ENCODE peak calls at places on chromosome 10, in six cellular contexts. N, Z, V, T, B and Y are unnamed samples.

GRCh38 chr10:154348-154747 is 19.1 kb downstream of the ZMYND11 start:
- DNase-seq in T (no peak), B (no peak), V (peak; percentile 79), Z (no peak), N (no peak), Y (no peak)

GRCh38 chr10:102624751-102625330 is 19.4 kb upstream of the TRIM8 start:
- DNase-seq in V (no peak), N (no peak), B (no peak), Z (no peak), T (no peak), Y (no peak)

GRCh38 chr10:49058341-49059255 is 56.7 kb downstream of the VSTM4 start:
- DNase-seq in B (no peak), Z (no peak), N (peak; percentile 57), T (no peak), V (no peak), Y (peak; percentile 62)

GRCh38 chr10:54665122-54665521 is 135.9 kb downstream of the PCDH15 start:
- DNase-seq in N (no peak), V (no peak), Z (no peak), B (no peak), T (no peak), Y (no peak)

GRCh38 chr10:132834311-132834761 is 48.4 kb upstream of the NKX6-2 start:
- DNase-seq in Z (no peak), T (no peak), B (no peak), N (no peak), V (no peak), Y (no peak)

GRCh38 chr10:21078410-21079329 is 181.6 kb upstream of the NEBL start:
- DNase-seq in B (peak; percentile 67), V (peak; percentile 61), N (peak; percentile 66), T (peak; percentile 17), Z (peak; percentile 74), Y (peak; percentile 66)

GRCh38 chr10:79102056-79102874 is 33.5 kb downstream of the ZMIZ1 start:
- DNase-seq in B (peak; percentile 64), V (peak; percentile 66), Z (no peak), T (peak; percentile 52), N (peak; percentile 78), Y (peak; percentile 63)

GRCh38 chr10:78623577-78624215 is 445.1 kb upstream of the ZMIZ1 start:
- DNase-seq in B (peak; percentile 21), Z (no peak), T (no peak), N (peak; percentile 48), V (peak; percentile 90), Y (peak; percentile 85)

GRCh38 chr10:91034494-91035157 is 113.7 kb upstream of the ANKRD1 start:
- DNase-seq in V (peak; percentile 19), Z (no peak), B (peak; percentile 37), N (peak; percentile 72), T (peak; percentile 57), Y (peak; percentile 75)

GRCh38 chr10:184911-185310 is 49.7 kb downstream of the ZMYND11 start:
- DNase-seq in T (no peak), V (peak; percentile 59), N (no peak), Z (no peak), B (no peak), Y (no peak)

GRCh38 chr10:63666836-63667383 is 145.7 kb downstream of the REEP3 start:
- DNase-seq in B (no peak), T (no peak), Z (no peak), N (no peak), V (peak; percentile 94), Y (no peak)

GRCh38 chr10:79007037-79007842 is 61.5 kb upstream of the ZMIZ1 start:
- DNase-seq in Z (no peak), V (no peak), T (peak; percentile 71), B (no peak), N (no peak), Y (no peak)

GRCh38 chr10:12703813-12704212 is 297.7 kb downstream of the CCDC3 start:
- DNase-seq in T (no peak), Z (no peak), B (no peak), V (peak; percentile 87), N (no peak), Y (no peak)

GRCh38 chr10:42997151-42997848 is 79.6 kb upstream of the RET start:
- DNase-seq in T (no peak), V (no peak), N (no peak), B (no peak), Z (no peak), Y (no peak)

GRCh38 chr10:22765660-22766547 is 51.5 kb upstream of the PIP4K2A start:
- DNase-seq in T (no peak), B (no peak), N (no peak), Z (no peak), V (no peak), Y (no peak)

GRCh38 chr10:24706479-24707118 is 17.1 kb downstream of the ARHGAP21 start:
- DNase-seq in T (no peak), N (peak; percentile 73), B (peak; percentile 27), V (peak; percentile 98), Z (no peak), Y (peak; percentile 74)

GRCh38 chr10:49837096-49837495 is 75.0 kb upstream of the OGDHL start:
- DNase-seq in N (no peak), B (no peak), Z (no peak), T (no peak), V (peak; percentile 31), Y (no peak)

GRCh38 chr10:62815373-62816111 is 624 bp downstream of the EGR2 start:
- DNase-seq in Z (peak; percentile 69), N (no peak), V (no peak), B (no peak), T (no peak), Y (no peak)

GRCh38 chr10:46553238-46554049 is 3.0 kb downstream of the GPRIN2 start:
- DNase-seq in V (no peak), Z (peak; percentile 47), B (peak; percentile 11), T (peak; percentile 11), N (peak; percentile 31), Y (peak; percentile 13)

GRCh38 chr10:126459878-126460481 is 71.7 kb upstream of the ADAM12 start:
- DNase-seq in B (no peak), T (no peak), V (peak; percentile 92), Z (no peak), N (no peak), Y (no peak)

GRCh38 chr10:131043039-131043691 is 268.4 kb downstream of the TCERG1L start:
- DNase-seq in B (no peak), N (no peak), Z (no peak), V (no peak), T (no peak), Y (no peak)

DNA sequence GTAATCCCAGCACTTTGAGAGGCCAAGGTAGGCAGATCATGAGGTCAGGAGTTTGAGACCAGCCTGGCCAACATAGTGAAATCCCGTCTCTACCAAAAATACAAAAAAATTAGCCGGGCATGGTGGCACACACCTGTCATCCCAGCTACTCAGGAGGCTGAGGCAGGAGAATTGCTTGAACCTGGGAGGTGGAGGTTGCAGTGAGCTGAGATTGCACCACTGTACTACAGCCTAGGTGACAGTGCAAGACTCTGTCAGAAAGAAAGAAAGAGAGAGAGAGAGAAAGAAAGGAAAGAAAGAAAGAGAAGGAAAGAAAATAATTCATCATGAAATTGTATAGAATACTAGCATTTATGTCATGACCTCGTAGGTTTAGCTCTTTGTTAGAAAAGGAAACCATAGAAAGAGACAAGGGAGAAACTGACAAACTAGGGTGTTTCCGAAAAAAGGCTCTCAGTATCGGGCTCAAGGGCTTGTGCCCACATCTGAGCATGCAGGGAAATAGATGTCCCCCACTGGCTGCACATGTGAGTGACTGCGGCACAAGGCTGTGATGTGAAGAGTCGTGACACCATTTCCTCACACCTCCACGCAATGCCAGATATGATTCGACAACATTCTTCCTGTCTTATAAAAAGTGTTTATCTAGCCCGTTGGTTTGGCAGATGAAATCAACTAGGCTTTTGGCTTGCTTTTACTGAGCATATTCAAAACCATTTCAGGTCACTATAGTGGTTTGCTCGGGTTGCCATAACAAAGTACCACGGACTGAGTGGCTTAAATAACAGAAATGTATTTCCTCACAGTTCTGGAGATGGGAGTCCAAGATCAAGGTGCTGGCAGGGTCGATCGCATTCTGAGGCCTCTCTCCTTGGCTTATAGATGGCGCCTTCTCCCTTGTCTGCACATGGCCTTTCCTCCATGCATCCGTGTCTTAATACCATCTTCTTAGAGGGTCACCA is 2.0 kb downstream of the SRGN start:
- DNase-seq in Z (no peak), T (no peak), V (peak; percentile 54), N (no peak), B (peak; percentile 61), Y (no peak)
- TF ChIP-seq POLR2A in Z (no peak), T (no peak), V (no peak), N (no peak), B (peak; percentile 61), Y (no peak)

DNA sequence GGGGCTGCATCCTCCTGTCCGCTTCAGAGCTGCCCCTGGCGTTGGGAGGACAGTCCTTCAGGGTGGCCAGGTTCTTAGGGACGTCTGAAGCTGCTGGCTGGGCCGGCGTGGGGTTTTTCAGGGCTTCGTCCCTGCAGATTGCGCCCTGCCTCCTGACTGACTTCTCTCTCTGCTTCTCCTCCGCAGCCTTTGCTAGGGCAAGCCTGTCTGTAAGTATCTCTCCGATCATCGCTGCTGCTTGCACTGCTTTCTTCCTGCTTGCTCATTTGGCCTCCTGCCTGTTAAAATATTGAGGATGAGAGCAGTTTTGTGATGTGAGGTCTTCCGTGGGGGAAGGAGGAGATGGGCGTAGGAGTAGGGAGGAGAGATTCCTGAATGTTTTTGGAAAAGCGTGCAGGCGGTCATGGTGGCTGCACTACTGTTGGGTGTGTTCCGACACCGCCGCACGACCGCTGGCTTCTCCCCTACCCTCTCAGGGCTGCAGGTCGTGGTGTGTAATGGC is 25.3 kb downstream of the PFKFB3 start:
- DNase-seq in N (no peak), Z (no peak), B (no peak), V (peak; percentile 61), T (no peak), Y (no peak)
- H3K9me3 ChIP-seq in N (no peaks in the 10 kb centered on the region), Z (no peaks in the 10 kb centered on the region), B (no peaks in the 10 kb centered on the region), V (no peaks in the 10 kb centered on the region), T (no peaks in the 10 kb centered on the region), Y (no peaks in the 10 kb centered on the region)

GRCh38 chr10:96118604-96119450 is 11.3 kb upstream of the ZNF518A start:
- DNase-seq in N (no peak), T (no peak), Z (no peak), V (no peak), B (peak; percentile 33), Y (no peak)

GRCh38 chr10:96122824-96123223 is 7.3 kb upstream of the ZNF518A start:
- DNase-seq in T (no peak), B (no peak), V (no peak), N (no peak), Z (no peak), Y (no peak)

GRCh38 chr10:96129387-96130325 is at the start of gene ZNF518A:
- DNase-seq in B (peak; percentile 94), V (peak; percentile 97), Z (peak; percentile 92), N (peak; percentile 95), T (peak; percentile 71), Y (peak; percentile 95)

GRCh38 chr10:96125142-96125515 is 5.0 kb upstream of the ZNF518A start:
- DNase-seq in Z (no peak), T (no peak), B (no peak), N (no peak), V (peak; percentile 44), Y (no peak)

GRCh38 chr10:96124230-96125141 is 5.6 kb upstream of the ZNF518A start:
- DNase-seq in T (no peak), N (no peak), Z (peak; percentile 69), V (peak; percentile 36), B (peak; percentile 63), Y (peak; percentile 46)
- TF ChIP-seq POLR2A in T (no peak), N (no peak), Z (no peak), V (no peak), B (peak; percentile 67), Y (no peak)

DNA sequence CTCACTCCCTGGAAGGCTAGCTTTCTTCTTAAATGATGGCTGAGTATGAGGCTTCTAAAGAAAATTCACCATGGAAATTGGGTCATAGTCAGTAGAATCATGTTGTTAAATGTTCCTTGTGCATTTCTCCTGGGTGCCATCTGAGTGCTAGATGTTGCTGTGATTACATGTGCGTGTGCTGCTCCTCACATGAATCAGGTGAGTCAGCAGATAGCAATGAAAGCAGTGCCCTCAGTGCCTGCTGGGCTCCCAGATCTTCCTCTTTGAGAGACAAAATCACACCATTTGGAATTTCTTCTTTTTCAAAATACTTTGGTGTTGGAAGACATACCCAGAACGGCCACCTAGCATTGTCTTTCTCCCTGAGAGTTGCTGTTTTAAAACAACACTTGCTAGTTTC is 331.7 kb downstream of the XPNPEP1 start:
- DNase-seq in Z (no peak), T (no peak), B (no peak), V (no peak), N (no peak), Y (no peak)
- H3K9me3 ChIP-seq in Z (no peaks in the 10 kb centered on the region), T (no peaks in the 10 kb centered on the region), B (no peaks in the 10 kb centered on the region), V (peaks cover 3% of the 10 kb centered on the region), N (no peaks in the 10 kb centered on the region), Y (no peaks in the 10 kb centered on the region)